ENCODE peak calls at places on chromosomes 5 and 9, in seven cellular contexts. H is lower lobe of right lung, Q is NCI-H510A treated with DMSO at 0.1 percent for 48 hours, E is HepG2, R is cardiac muscle cell, J is HCT116, S is NCI-H446. B is an unnamed sample.

GRCh38 chr5:172454355-172455086 is at the start of gene SH3PXD2B:
- DNase-seq in H (peak), R (peak), J (no peak), E (peak), Q (peak), S (peak), B (peak)

GRCh38 chr5:147339313-147339712 is 104.5 kb downstream of the STK32A start:
- DNase-seq in Q (no peak), E (no peak), S (no peak), J (no peak), H (no peak), R (no peak), B (no peak)

GRCh38 chr5:116947691-116948528 is 373.3 kb upstream of the SEMA6A start:
- DNase-seq in R (peak), J (peak), S (peak), Q (peak), E (peak), H (peak), B (peak)

GRCh38 chr9:89025538-89025937 is 34.3 kb downstream of the S1PR3 start:
- DNase-seq in J (no peak), H (no peak), Q (no peak), S (no peak), R (no peak), E (no peak), B (no peak)

GRCh38 chr9:111316796-111317195 is 13.2 kb downstream of the OR2K2 start:
- DNase-seq in H (no peak), Q (no peak), E (no peak), R (no peak), J (no peak), S (no peak), B (no peak)

GRCh38 chr5:141513627-141514329 is 24.9 kb downstream of the PCDHGC5 start:
- DNase-seq in S (peak), J (no peak), Q (no peak), E (no peak), H (peak), R (peak), B (peak)

GRCh38 chr5:26663500-26663899 is 374.9 kb downstream of the CDH9 start:
- DNase-seq in Q (no peak), J (no peak), S (no peak), E (no peak), H (no peak), R (no peak), B (no peak)

GRCh38 chr9:84278131-84278530 is 62.4 kb downstream of the SLC28A3 start:
- DNase-seq in Q (no peak), H (no peak), E (no peak), S (no peak), J (no peak), R (peak), B (no peak)

GRCh38 chr5:176762489-176762888 is 47.9 kb upstream of the UNC5A start:
- DNase-seq in Q (no peak), J (no peak), R (no peak), H (no peak), E (no peak), S (no peak), B (no peak)

GRCh38 chr5:38697013-38697412 is 140.6 kb upstream of the LIFR start:
- DNase-seq in E (peak), Q (no peak), S (no peak), H (no peak), J (no peak), R (peak), B (no peak)

GRCh38 chr9:2729003-2729402 is 11.7 kb downstream of the KCNV2 start:
- DNase-seq in E (no peak), J (no peak), H (no peak), R (peak), Q (no peak), S (peak), B (no peak)

GRCh38 chr5:159403906-159404641 is 73.8 kb upstream of the IL12B start:
- DNase-seq in R (no peak), E (no peak), Q (no peak), J (no peak), S (peak), H (no peak), B (no peak)

GRCh38 chr5:10521466-10522223 is 42.2 kb upstream of the ANKRD33B start:
- DNase-seq in Q (no peak), H (no peak), E (no peak), S (no peak), J (peak), R (no peak), B (no peak)

GRCh38 chr5:28927559-28928326 is 1889.4 kb upstream of the CDH9 start:
- DNase-seq in R (no peak), S (no peak), J (no peak), Q (no peak), H (peak), E (no peak), B (peak)

GRCh38 chr5:88941581-88941980 is 58.6 kb upstream of the MEF2C start:
- DNase-seq in S (no peak), E (no peak), R (no peak), J (no peak), H (no peak), Q (no peak), B (no peak)

GRCh38 chr9:135130266-135130976 is 43.0 kb downstream of the OLFM1 start:
- DNase-seq in Q (no peak), S (peak), H (no peak), J (peak), E (no peak), R (no peak), B (no peak)

GRCh38 chr9:100294806-100295205 is 57.9 kb downstream of the TEX10 start:
- DNase-seq in S (no peak), H (no peak), R (no peak), Q (no peak), E (no peak), J (no peak), B (no peak)

GRCh38 chr5:71481441-71481840 is 26.0 kb downstream of the BDP1 start:
- DNase-seq in R (no peak), S (no peak), E (no peak), Q (no peak), H (no peak), J (no peak), B (no peak)